ENCODE peak calls at places on chromosomes 2 and 18, in six cellular contexts. R is left ventricle myocardium inferior, F is OCI-LY7, J is breast epithelium, Y is lung, B is substantia nigra. P is an unnamed sample.

GRCh38 chr2:86068098-86069047 is 37.3 kb downstream of the POLR1A start:
- DNase-seq in J (no peak), B (no peak), F (peak; percentile 51), R (no peak), Y (no peak), P (peak; percentile 44)

GRCh38 chr2:106337963-106338515 is 130.2 kb downstream of the RGPD3 start:
- DNase-seq in J (no peak), B (no peak), F (no peak), R (no peak), Y (no peak), P (no peak)

GRCh38 chr18:46019956-46020355 is 52.1 kb downstream of the PSTPIP2 start:
- DNase-seq in F (no peak), Y (no peak), R (no peak), J (no peak), B (no peak), P (peak; percentile 19)

GRCh38 chr2:23208339-23208738 is 176.6 kb upstream of the KLHL29 start:
- DNase-seq in J (no peak), R (no peak), Y (no peak), F (no peak), B (no peak), P (no peak)

GRCh38 chr2:100934504-100935371 is 67.4 kb upstream of the RPL31 start:
- DNase-seq in B (no peak), F (no peak), Y (no peak), R (no peak), J (no peak), P (no peak)

GRCh38 chr18:70256184-70256583 is 32.7 kb upstream of the SOCS6 start:
- DNase-seq in R (no peak), B (no peak), F (no peak), J (no peak), Y (no peak), P (no peak)

GRCh38 chr18:23512641-23513040 is 9.3 kb downstream of the RMC1 start:
- DNase-seq in F (no peak), Y (no peak), R (no peak), J (no peak), B (no peak), P (peak; percentile 75)

GRCh38 chr2:170313636-170314348 is 135.8 kb downstream of the MYO3B start:
- DNase-seq in J (no peak), F (no peak), R (no peak), Y (no peak), B (no peak), P (no peak)

GRCh38 chr2:44939074-44940052 is 2.1 kb upstream of the SIX3 start:
- DNase-seq in R (no peak), Y (no peak), J (no peak), F (no peak), B (no peak), P (no peak)

GRCh38 chr2:216139884-216140283 is 30.7 kb downstream of the XRCC5 start:
- DNase-seq in F (peak; percentile 12), Y (no peak), B (no peak), R (no peak), J (no peak), P (no peak)

GRCh38 chr2:238108423-238109201 is 8.5 kb downstream of the ESPNL start:
- DNase-seq in B (no peak), F (peak; percentile 94), Y (no peak), J (no peak), R (no peak), P (no peak)

GRCh38 chr2:97752342-97753334 is 39.3 kb downstream of the ZAP70 start:
- DNase-seq in F (no peak), B (no peak), Y (no peak), J (no peak), R (no peak), P (peak; percentile 61)

GRCh38 chr2:165013944-165014619 is 58.8 kb upstream of the SLC38A11 start:
- DNase-seq in Y (no peak), B (no peak), R (no peak), J (no peak), F (no peak), P (no peak)

DNA sequence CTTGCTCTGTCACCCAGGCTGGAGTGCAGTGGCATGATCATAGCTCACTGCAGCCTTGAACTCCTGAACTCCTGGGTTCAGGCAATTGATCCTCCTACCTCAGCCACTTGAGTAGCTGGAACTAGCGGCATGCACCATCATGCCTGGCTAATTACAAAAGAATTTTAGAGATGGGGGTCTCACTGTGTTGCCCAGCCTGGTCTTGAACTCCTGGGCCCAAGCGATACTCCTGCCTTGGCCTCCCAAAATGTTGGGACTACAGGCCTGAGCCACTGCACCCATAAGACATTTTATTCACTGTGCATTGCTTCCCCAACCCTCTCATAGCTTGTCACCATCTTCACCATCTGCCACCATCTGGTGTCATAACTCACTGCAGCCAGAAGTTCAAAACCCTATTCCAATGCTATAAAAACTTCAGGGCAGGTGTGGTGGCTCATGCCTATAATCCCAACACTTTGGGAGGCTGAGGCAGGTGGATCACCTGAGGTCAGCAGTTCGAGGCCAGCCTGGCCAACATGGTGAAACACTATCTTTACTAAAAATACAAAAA is 78.7 kb downstream of the NCAPH start:
- DNase-seq in F (no peak), Y (no peak), B (no peak), J (no peak), R (no peak), P (no peak)
- H3K27ac ChIP-seq in F (no peak overlapping the region), Y (no peak overlapping the region), B (no peak overlapping the region), J (peak overlapping the region; percentile 66), R (no peak overlapping the region), P (no peak overlapping the region)

GRCh38 chr2:78546843-78547242 is 478.7 kb upstream of the REG3G start:
- DNase-seq in R (no peak), B (no peak), Y (no peak), F (no peak), J (no peak), P (no peak)

GRCh38 chr2:78541088-78541450 is 484.4 kb upstream of the REG3G start:
- DNase-seq in Y (no peak), R (no peak), F (no peak), J (no peak), B (no peak), P (no peak)

GRCh38 chr2:78540255-78540654 is 485.2 kb upstream of the REG3G start:
- DNase-seq in J (no peak), Y (no peak), R (no peak), F (no peak), B (no peak), P (no peak)

DNA sequence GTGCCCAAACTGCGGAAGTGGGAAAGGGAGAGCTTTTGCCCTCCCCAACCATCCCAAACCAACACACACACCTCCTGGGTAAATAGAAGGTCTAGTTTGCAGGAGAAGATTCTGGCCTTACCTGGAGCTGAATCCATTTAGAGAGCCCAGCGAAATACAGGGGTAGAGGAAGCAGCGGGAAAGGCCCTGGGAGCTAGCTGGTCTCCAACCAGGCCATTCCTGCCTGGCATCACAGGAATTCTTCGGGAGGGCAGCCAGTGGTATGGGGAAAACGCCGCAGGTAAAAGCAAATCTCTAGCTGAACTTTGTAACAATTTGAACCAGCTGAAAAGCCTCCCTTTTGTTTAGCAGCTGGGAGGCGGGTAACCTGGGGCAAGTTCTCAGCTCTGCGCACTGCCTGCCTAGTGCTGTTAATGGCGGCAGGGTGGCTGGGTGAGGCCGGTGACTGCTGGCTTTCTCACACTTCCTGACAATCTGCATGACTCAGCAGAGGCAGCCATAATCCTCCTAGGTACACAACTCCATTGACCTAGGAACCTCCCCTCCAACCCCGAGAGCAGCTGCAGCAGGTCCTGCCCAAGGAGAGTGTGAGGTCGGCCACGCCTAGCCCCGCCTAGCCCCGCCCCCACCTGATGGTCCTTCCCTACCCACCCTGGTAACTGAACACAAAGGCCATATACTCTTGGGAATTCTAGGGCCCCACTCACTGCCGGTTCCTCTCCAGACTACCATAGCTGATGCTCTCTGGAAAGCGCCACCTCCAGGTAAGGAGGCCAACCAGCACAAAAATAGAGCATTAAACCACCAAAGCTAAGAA is 483.8 kb upstream of the REG3G start:
- DNase-seq in B (no peak), F (no peak), J (no peak), R (no peak), Y (no peak), P (no peak)
- H3K27ac ChIP-seq in B (no peak overlapping the region), F (no peak overlapping the region), J (no peak overlapping the region), R (no peak overlapping the region), Y (no peak overlapping the region), P (no peak overlapping the region)

DNA sequence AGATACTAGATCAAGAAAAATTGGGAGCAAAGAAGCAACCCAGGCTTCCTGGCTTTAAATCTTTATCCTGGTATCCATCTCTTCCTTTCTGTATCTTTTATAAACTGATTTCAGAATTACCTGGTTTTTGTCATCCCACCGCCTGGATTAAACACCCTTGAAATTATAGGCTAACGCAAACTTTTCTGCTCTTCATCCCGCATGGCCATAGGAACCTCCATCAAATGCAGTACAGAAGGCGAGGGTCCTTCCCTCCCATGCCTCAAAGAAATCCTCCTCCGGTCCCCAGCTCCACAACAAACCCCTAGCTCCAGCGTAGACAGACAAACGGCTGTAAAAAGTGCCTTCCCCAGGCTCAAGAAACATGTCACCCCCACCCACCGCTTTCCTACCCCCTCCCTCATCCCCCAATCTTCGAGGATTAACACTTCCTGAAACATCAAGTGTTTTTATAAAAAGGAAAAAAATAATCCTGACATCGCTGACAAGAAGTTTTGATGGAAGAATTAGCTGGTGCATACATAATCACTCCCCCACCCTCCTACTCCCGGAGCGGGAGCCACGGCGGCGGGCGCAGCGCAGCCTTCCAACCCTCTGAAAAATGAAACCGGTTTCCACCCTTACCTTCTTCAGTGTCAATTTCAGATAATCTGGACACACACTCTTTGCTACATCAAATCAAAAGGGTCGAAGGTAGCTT is 7.6 kb downstream of the DLX1 start:
- DNase-seq in J (no peak), R (no peak), B (no peak), Y (no peak), F (no peak), P (no peak)
- H3K27ac ChIP-seq in J (no peak overlapping the region), R (no peak overlapping the region), B (no peak overlapping the region), Y (no peak overlapping the region), F (no peak overlapping the region), P (no peak overlapping the region)

GRCh38 chr2:220077488-220077887 is 450.1 kb downstream of the SLC4A3 start:
- DNase-seq in F (no peak), J (no peak), R (no peak), B (no peak), Y (no peak), P (peak; percentile 24)
- H3K27ac ChIP-seq in F (no peak overlapping the region), J (peak overlapping the region; percentile 73), R (peak overlapping the region; percentile 48), B (no peak overlapping the region), Y (no peak overlapping the region), P (no peak overlapping the region)

DNA sequence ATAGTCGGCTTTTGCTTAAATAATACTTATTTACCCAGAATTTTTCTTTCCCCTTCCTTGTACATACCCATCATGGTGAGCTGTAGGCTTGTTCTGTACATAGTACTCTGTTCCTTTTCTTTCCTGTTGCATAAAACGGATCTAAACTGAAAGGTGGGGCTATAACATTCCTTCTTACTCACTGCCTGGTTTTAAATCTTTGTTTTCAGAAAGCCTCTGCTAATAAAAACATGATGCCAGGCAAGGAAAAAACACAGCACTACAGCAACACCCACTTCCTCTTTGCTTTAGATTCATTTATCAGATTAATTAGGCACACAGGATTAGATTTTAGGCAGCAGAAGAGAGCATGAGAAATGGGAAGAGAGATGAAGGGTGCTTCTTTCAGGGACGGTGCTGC is 19.6 kb upstream of the STON1 start:
- DNase-seq in Y (no peak), F (no peak), R (no peak), B (no peak), J (no peak), P (peak; percentile 36)
- H3K27ac ChIP-seq in Y (no peak overlapping the region), F (no peak overlapping the region), R (peak overlapping the region; percentile 52), B (no peak overlapping the region), J (no peak overlapping the region), P (no peak overlapping the region)